ENCODE peak calls at places on chromosome 15, in six cellular contexts. K, O, P, N, Q and G are unnamed samples.

GRCh38 chr15:33395376-33395775 is 84.6 kb downstream of the RYR3 start:
- DNase-seq in Q (no peak), P (no peak), N (no peak), K (no peak), O (no peak), G (no peak)

GRCh38 chr15:35305906-35306305 is 220.8 kb upstream of the NANOGP8 start:
- DNase-seq in P (peak), O (no peak), N (no peak), Q (peak), K (no peak), G (no peak)

GRCh38 chr15:100355342-100355741 is 13.6 kb upstream of the ADAMTS17 start:
- DNase-seq in K (no peak), O (no peak), P (no peak), Q (no peak), N (no peak), G (no peak)

GRCh38 chr15:89999676-90000174 is 1.4 kb upstream of the ZNF710 start:
- DNase-seq in O (no peak), Q (no peak), P (no peak), N (peak), K (no peak), G (no peak)

GRCh38 chr15:100693451-100693850 is 91.1 kb downstream of the ASB7 start:
- DNase-seq in K (no peak), N (no peak), P (no peak), Q (no peak), O (no peak), G (no peak)

GRCh38 chr15:98914626-98915025 is 93.0 kb downstream of the PGPEP1L start:
- DNase-seq in O (no peak), K (no peak), P (peak), Q (no peak), N (no peak), G (no peak)

GRCh38 chr15:99967841-99968371 is 234.7 kb upstream of the LYSMD4 start:
- DNase-seq in O (no peak), P (no peak), Q (no peak), N (no peak), K (no peak), G (peak)

GRCh38 chr15:69209661-69210060 is 49.2 kb downstream of the GLCE start:
- DNase-seq in N (peak), O (no peak), P (no peak), K (no peak), Q (peak), G (no peak)

GRCh38 chr15:91941871-91942270 is 88.4 kb downstream of the SLCO3A1 start:
- DNase-seq in P (no peak), N (no peak), O (no peak), K (no peak), Q (no peak), G (no peak)

GRCh38 chr15:78212546-78213424 is 21.6 kb downstream of the ACSBG1 start:
- DNase-seq in Q (no peak), P (peak), O (peak), K (no peak), N (no peak), G (no peak)

GRCh38 chr15:39685999-39686613 is 96.5 kb downstream of the FSIP1 start:
- DNase-seq in K (peak), P (peak), O (no peak), Q (peak), N (peak), G (no peak)

GRCh38 chr15:90607361-90607760 is 77.6 kb downstream of the CRTC3 start:
- DNase-seq in O (no peak), K (no peak), N (no peak), P (no peak), Q (no peak), G (no peak)

GRCh38 chr15:43406808-43407207 is 35.9 kb downstream of the TUBGCP4 start:
- DNase-seq in Q (no peak), P (no peak), O (no peak), K (no peak), N (no peak), G (no peak)

GRCh38 chr15:77710637-77711036 is 77.9 kb upstream of the LINGO1 start:
- DNase-seq in N (no peak), P (no peak), O (no peak), Q (no peak), K (no peak), G (no peak)

GRCh38 chr15:68337826-68338225 is 60.3 kb downstream of the FEM1B start:
- DNase-seq in K (no peak), N (no peak), P (no peak), Q (no peak), O (no peak), G (no peak)

GRCh38 chr15:51129513-51130197 is 34.9 kb upstream of the TNFAIP8L3 start:
- DNase-seq in O (no peak), N (no peak), P (no peak), K (no peak), Q (no peak), G (no peak)

GRCh38 chr15:39269352-39269751 is 311.5 kb upstream of the THBS1 start:
- DNase-seq in N (no peak), P (no peak), Q (no peak), K (no peak), O (no peak), G (no peak)

GRCh38 chr15:95025924-95026728 is 794.8 kb downstream of the MCTP2 start:
- DNase-seq in Q (peak), K (peak), N (peak), O (peak), P (peak), G (no peak)

GRCh38 chr15:40338041-40338657 is 2.6 kb downstream of the CCDC9B start:
- DNase-seq in O (peak), P (peak), K (peak), Q (peak), N (peak), G (no peak)

GRCh38 chr15:53534105-53534839 is 225.2 kb downstream of the WDR72 start:
- DNase-seq in Q (no peak), N (no peak), K (no peak), P (no peak), O (no peak), G (no peak)

GRCh38 chr15:48682949-48683651 is 37.6 kb upstream of the FBN1 start:
- DNase-seq in K (no peak), P (peak), O (no peak), N (no peak), Q (no peak), G (no peak)
- TF ChIP-seq CTCF in K (no peak), P (no peak), O (no peak), N (no peak), Q (no peak), G (no peak)

GRCh38 chr15:56804279-56804678 is 71.0 kb upstream of the ZNF280D start:
- DNase-seq in P (no peak), O (no peak), K (no peak), Q (peak), N (no peak), G (no peak)

GRCh38 chr15:56802164-56802563 is 68.9 kb upstream of the ZNF280D start:
- DNase-seq in N (no peak), P (no peak), O (no peak), Q (no peak), K (no peak), G (no peak)

GRCh38 chr15:56806147-56806536 is 72.8 kb upstream of the ZNF280D start:
- DNase-seq in K (no peak), O (no peak), Q (peak), P (no peak), N (no peak), G (no peak)

GRCh38 chr15:56805466-56806146 is 72.3 kb upstream of the ZNF280D start:
- DNase-seq in Q (peak), N (no peak), K (no peak), O (no peak), P (peak), G (no peak)

GRCh38 chr15:56804908-56805307 is 71.6 kb upstream of the ZNF280D start:
- DNase-seq in P (no peak), N (no peak), Q (no peak), O (no peak), K (no peak), G (no peak)
- TF ChIP-seq CTCF in P (no peak), N (no peak), Q (no peak), O (no peak), K (no peak), G (peak)

GRCh38 chr15:85475711-85476110 is 95.3 kb downstream of the AKAP13 start:
- DNase-seq in P (no peak), K (no peak), O (no peak), N (no peak), Q (no peak), G (no peak)

GRCh38 chr15:85475317-85475701 is 94.9 kb downstream of the AKAP13 start:
- DNase-seq in Q (no peak), O (no peak), K (no peak), N (no peak), P (no peak), G (no peak)

GRCh38 chr15:85477061-85477460 is 96.7 kb downstream of the AKAP13 start:
- DNase-seq in P (no peak), N (no peak), K (no peak), Q (no peak), O (no peak), G (no peak)

GRCh38 chr15:85479071-85479647 is 98.8 kb downstream of the AKAP13 start:
- DNase-seq in O (no peak), N (no peak), P (peak), K (no peak), Q (no peak), G (no peak)

DNA sequence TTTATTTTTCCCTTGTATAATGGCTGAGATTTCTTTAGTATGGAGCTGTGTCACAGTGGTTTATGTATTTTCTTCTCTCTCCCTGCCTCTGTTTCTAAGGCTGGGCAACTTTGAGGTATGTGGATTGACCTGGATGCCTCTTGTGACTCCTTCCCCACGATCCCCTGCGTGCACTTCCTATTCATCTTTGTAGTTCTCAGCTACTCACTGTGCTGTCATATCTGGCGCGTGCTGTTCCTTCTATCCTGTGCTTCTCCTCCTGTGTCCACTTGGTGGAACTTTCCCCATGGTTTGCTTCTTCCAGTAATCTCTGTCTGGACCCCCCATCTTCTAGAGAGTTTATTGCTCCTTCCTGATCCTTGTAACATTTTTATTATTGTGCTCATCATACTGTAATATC is 97.3 kb downstream of the AKAP13 start:
- DNase-seq in O (no peak), Q (no peak), P (peak), N (no peak), K (no peak), G (no peak)
- TF ChIP-seq CTCF in O (no peak), Q (no peak), P (peak), N (no peak), K (no peak), G (no peak)

DNA sequence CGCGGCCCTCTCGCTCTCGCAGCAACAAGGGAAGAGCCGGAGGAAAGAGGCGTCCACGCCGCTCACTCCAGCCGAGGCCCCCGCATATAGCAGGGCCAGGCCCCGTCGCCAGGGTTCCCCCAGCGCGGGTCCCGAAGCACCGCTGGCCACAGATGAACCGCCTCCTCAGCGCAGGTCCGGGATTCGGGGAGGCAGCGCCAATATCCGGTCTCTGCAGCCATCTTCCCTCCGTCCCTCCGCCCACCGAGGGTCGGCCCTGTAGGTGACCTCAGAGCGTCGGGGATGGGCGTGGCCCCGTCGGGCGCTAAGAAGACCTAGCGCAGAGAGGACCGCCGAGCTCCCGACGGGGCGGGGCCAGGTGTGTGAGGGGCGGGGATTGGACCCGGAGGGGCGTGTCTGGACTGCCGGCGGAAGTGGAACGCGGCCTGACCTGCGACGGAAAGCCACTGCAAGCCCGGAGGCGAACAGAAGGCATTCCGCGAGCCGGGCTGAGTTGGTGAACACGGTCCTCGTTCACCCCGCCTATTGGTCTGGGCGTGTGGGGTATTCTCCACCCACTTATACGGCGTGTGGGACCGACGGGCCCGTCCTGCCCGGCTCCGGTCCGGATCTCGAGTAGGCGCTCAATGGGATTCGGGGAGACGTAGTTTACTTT is 26.8 kb upstream of the MTHFS start:
- DNase-seq in O (peak), K (peak), Q (peak), N (peak), P (peak), G (peak)
- TF ChIP-seq CTCF in O (no peak), K (no peak), Q (no peak), N (no peak), P (no peak), G (peak)

GRCh38 chr15:73325191-73325980 is 43.4 kb downstream of the HCN4 start:
- DNase-seq in Q (peak), P (no peak), K (peak), N (no peak), O (no peak), G (peak)
- TF ChIP-seq CTCF in Q (peak), P (peak), K (peak), N (peak), O (peak), G (peak)

GRCh38 chr15:88792342-88793282 is 10.6 kb upstream of the ACAN start:
- DNase-seq in K (no peak), Q (no peak), N (peak), P (no peak), O (no peak), G (no peak)
- TF ChIP-seq CTCF in K (no peak), Q (no peak), N (no peak), P (no peak), O (no peak), G (no peak)

DNA sequence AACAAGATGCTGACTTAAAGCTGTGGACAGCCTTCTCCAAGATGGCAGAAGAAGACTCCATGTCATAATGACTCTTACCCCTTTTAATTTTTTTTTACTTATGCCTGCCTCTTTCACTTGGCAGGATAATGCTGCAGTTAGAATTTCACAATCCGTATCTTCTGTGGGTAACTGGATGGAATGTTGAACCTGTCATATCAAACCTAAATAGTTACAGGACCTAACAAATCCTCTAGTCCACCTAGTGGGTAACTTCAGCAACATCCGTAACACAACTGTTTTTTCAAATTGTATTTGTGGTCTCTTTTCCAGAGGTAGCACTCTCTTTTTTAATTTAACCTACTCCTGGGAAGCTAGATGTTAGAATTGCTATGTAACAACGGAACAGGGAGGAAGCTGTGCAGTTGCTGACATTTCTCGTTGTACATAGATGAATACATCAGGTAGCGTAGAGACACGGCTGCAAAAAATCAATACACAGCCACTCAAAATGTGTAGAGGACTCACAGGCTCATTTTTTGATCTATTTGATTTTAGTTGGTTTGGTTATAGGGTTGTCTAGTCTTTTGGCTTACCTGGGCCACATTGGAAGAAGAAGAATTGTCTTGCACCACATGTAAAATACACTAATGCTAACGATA is 43.9 kb upstream of the TRPM1 start:
- DNase-seq in K (no peak), Q (no peak), N (no peak), O (no peak), P (no peak), G (no peak)
- TF ChIP-seq CTCF in K (no peak), Q (peak), N (peak), O (no peak), P (no peak), G (peak)

GRCh38 chr15:64833690-64834089 is 8.0 kb upstream of the PLEKHO2 start:
- DNase-seq in N (no peak), P (no peak), K (no peak), Q (no peak), O (no peak), G (no peak)

GRCh38 chr15:64841258-64842098 is at the start of gene PLEKHO2:
- DNase-seq in P (peak), N (peak), K (peak), O (peak), Q (peak), G (peak)

GRCh38 chr15:64837502-64837901 is 4.2 kb upstream of the PLEKHO2 start:
- DNase-seq in O (no peak), Q (peak), N (no peak), P (no peak), K (no peak), G (no peak)

GRCh38 chr15:64836023-64836536 is 5.6 kb upstream of the PLEKHO2 start:
- DNase-seq in P (no peak), Q (no peak), K (no peak), O (no peak), N (no peak), G (no peak)
- TF ChIP-seq CTCF in P (no peak), Q (no peak), K (peak), O (no peak), N (peak), G (peak)